ENCODE peak calls at places on chromosomes 11 and 22, in eight cellular contexts. One of them, this sample, is unnamed.

GRCh38 chr11:63770763-63771162 is 2.2 kb upstream of the ZFTA start:
- DNase-seq in esophagus muscularis mucosa: no peak
- DNase-seq in SK-N-SH: no peak
- DNase-seq in Karpas-422: no peak
- DNase-seq in upper lobe of right lung: no peak
- DNase-seq in adipocyte: peak; percentile 45
- DNase-seq in CD8-positive, alpha-beta T cell: no peak
- DNase-seq in esophagus squamous epithelium: no peak
- DNase-seq in this sample: no peak

GRCh38 chr22:36386900-36387663 is 685 bp downstream of the MYH9 start:
- DNase-seq in Karpas-422: peak; percentile 89
- DNase-seq in esophagus squamous epithelium: no peak
- DNase-seq in CD8-positive, alpha-beta T cell: no peak
- DNase-seq in esophagus muscularis mucosa: no peak
- DNase-seq in upper lobe of right lung: peak; percentile 93
- DNase-seq in SK-N-SH: peak; percentile 78
- DNase-seq in adipocyte: peak; percentile 66
- DNase-seq in this sample: no peak

GRCh38 chr22:36660931-36661330 is 42.6 kb downstream of the CACNG2 start:
- DNase-seq in upper lobe of right lung: no peak
- DNase-seq in adipocyte: no peak
- DNase-seq in CD8-positive, alpha-beta T cell: no peak
- DNase-seq in esophagus muscularis mucosa: no peak
- DNase-seq in SK-N-SH: no peak
- DNase-seq in esophagus squamous epithelium: no peak
- DNase-seq in Karpas-422: no peak
- DNase-seq in this sample: no peak

GRCh38 chr11:117535870-117536411 is 208.3 kb downstream of the CEP164 start:
- DNase-seq in Karpas-422: no peak
- DNase-seq in esophagus squamous epithelium: no peak
- DNase-seq in CD8-positive, alpha-beta T cell: no peak
- DNase-seq in SK-N-SH: no peak
- DNase-seq in adipocyte: no peak
- DNase-seq in esophagus muscularis mucosa: no peak
- DNase-seq in upper lobe of right lung: no peak
- DNase-seq in this sample: no peak

GRCh38 chr11:125156346-125156745 is 8.2 kb upstream of the PKNOX2 start:
- DNase-seq in esophagus muscularis mucosa: no peak
- DNase-seq in CD8-positive, alpha-beta T cell: no peak
- DNase-seq in adipocyte: no peak
- DNase-seq in upper lobe of right lung: no peak
- DNase-seq in esophagus squamous epithelium: no peak
- DNase-seq in SK-N-SH: no peak
- DNase-seq in Karpas-422: peak; percentile 7
- DNase-seq in this sample: no peak

GRCh38 chr22:42010778-42011177 is 12.2 kb downstream of the WBP2NL start:
- DNase-seq in esophagus muscularis mucosa: no peak
- DNase-seq in SK-N-SH: no peak
- DNase-seq in CD8-positive, alpha-beta T cell: no peak
- DNase-seq in adipocyte: no peak
- DNase-seq in esophagus squamous epithelium: no peak
- DNase-seq in Karpas-422: no peak
- DNase-seq in upper lobe of right lung: no peak
- DNase-seq in this sample: no peak

GRCh38 chr11:87628161-87628560 is 547.1 kb downstream of the RAB38 start:
- DNase-seq in upper lobe of right lung: no peak
- DNase-seq in SK-N-SH: no peak
- DNase-seq in CD8-positive, alpha-beta T cell: no peak
- DNase-seq in esophagus squamous epithelium: no peak
- DNase-seq in adipocyte: no peak
- DNase-seq in esophagus muscularis mucosa: no peak
- DNase-seq in Karpas-422: no peak
- DNase-seq in this sample: no peak

GRCh38 chr11:7524831-7525230 is 11.0 kb downstream of the PPFIBP2 start:
- DNase-seq in Karpas-422: peak; percentile 70
- DNase-seq in esophagus muscularis mucosa: no peak
- DNase-seq in SK-N-SH: no peak
- DNase-seq in CD8-positive, alpha-beta T cell: no peak
- DNase-seq in adipocyte: no peak
- DNase-seq in upper lobe of right lung: no peak
- DNase-seq in esophagus squamous epithelium: no peak
- DNase-seq in this sample: no peak

GRCh38 chr11:94845622-94846021 is 77.5 kb downstream of the AMOTL1 start:
- DNase-seq in Karpas-422: no peak
- DNase-seq in CD8-positive, alpha-beta T cell: no peak
- DNase-seq in upper lobe of right lung: no peak
- DNase-seq in esophagus squamous epithelium: no peak
- DNase-seq in esophagus muscularis mucosa: no peak
- DNase-seq in SK-N-SH: no peak
- DNase-seq in adipocyte: peak; percentile 28
- DNase-seq in this sample: no peak

GRCh38 chr11:114346709-114347141 is 50.5 kb downstream of the NNMT start:
- DNase-seq in CD8-positive, alpha-beta T cell: no peak
- DNase-seq in adipocyte: no peak
- DNase-seq in esophagus muscularis mucosa: no peak
- DNase-seq in SK-N-SH: no peak
- DNase-seq in upper lobe of right lung: no peak
- DNase-seq in Karpas-422: no peak
- DNase-seq in esophagus squamous epithelium: no peak
- DNase-seq in this sample: no peak

GRCh38 chr11:113176971-113177370 is 137.4 kb upstream of the TTC12 start:
- DNase-seq in SK-N-SH: no peak
- DNase-seq in Karpas-422: no peak
- DNase-seq in esophagus muscularis mucosa: no peak
- DNase-seq in esophagus squamous epithelium: no peak
- DNase-seq in upper lobe of right lung: no peak
- DNase-seq in adipocyte: peak; percentile 71
- DNase-seq in CD8-positive, alpha-beta T cell: no peak
- DNase-seq in this sample: no peak

GRCh38 chr11:86551286-86551685 is 121.1 kb downstream of the ME3 start:
- DNase-seq in CD8-positive, alpha-beta T cell: no peak
- DNase-seq in upper lobe of right lung: no peak
- DNase-seq in esophagus muscularis mucosa: no peak
- DNase-seq in Karpas-422: no peak
- DNase-seq in adipocyte: peak; percentile 75
- DNase-seq in esophagus squamous epithelium: no peak
- DNase-seq in SK-N-SH: no peak
- DNase-seq in this sample: no peak

GRCh38 chr11:129386795-129387390 is 11.2 kb downstream of the BARX2 start:
- DNase-seq in upper lobe of right lung: no peak
- DNase-seq in CD8-positive, alpha-beta T cell: no peak
- DNase-seq in adipocyte: no peak
- DNase-seq in Karpas-422: no peak
- DNase-seq in esophagus muscularis mucosa: no peak
- DNase-seq in esophagus squamous epithelium: no peak
- DNase-seq in SK-N-SH: no peak
- DNase-seq in this sample: no peak
- H3K27me3 ChIP-seq in upper lobe of right lung: peaks cover 18% of the 10 kb centered on the region
- H3K27me3 ChIP-seq in CD8-positive, alpha-beta T cell: no peaks in the 10 kb centered on the region
- H3K27me3 ChIP-seq in adipocyte: peaks cover 61% of the 10 kb centered on the region
- H3K27me3 ChIP-seq in Karpas-422: no peaks in the 10 kb centered on the region
- H3K27me3 ChIP-seq in esophagus muscularis mucosa: peaks cover 65% of the 10 kb centered on the region
- H3K27me3 ChIP-seq in esophagus squamous epithelium: no peaks in the 10 kb centered on the region
- H3K27me3 ChIP-seq in SK-N-SH: peaks cover 44% of the 10 kb centered on the region
- H3K27me3 ChIP-seq in this sample: no peaks in the 10 kb centered on the region

DNA sequence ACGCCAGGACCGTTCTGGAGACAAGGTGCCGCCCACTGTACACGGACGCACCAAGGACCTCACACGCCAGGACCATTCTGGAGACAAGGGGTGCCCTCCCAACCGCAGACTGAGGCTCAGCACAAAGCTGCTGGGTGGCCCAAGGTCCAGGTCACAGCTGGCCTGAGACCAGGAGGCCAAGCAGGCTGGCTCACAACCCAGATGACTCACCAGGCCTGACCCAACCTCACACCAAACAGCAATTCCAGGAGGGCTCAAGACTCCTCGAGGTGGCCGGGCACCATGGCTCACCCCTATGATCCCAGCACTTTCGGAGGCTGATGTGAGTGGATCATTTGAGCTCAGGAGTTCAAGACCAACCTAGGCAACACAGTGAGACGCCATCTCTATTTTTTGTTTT is 14.8 kb downstream of the BRD1 start:
- DNase-seq in upper lobe of right lung: no peak
- DNase-seq in esophagus squamous epithelium: no peak
- DNase-seq in esophagus muscularis mucosa: no peak
- DNase-seq in Karpas-422: no peak
- DNase-seq in CD8-positive, alpha-beta T cell: no peak
- DNase-seq in adipocyte: no peak
- DNase-seq in SK-N-SH: no peak
- DNase-seq in this sample: no peak
- H3K27me3 ChIP-seq in upper lobe of right lung: no peaks in the 10 kb centered on the region
- H3K27me3 ChIP-seq in esophagus squamous epithelium: no peaks in the 10 kb centered on the region
- H3K27me3 ChIP-seq in esophagus muscularis mucosa: no peaks in the 10 kb centered on the region
- H3K27me3 ChIP-seq in Karpas-422: no peaks in the 10 kb centered on the region
- H3K27me3 ChIP-seq in CD8-positive, alpha-beta T cell: no peaks in the 10 kb centered on the region
- H3K27me3 ChIP-seq in adipocyte: no peaks in the 10 kb centered on the region
- H3K27me3 ChIP-seq in SK-N-SH: no peaks in the 10 kb centered on the region
- H3K27me3 ChIP-seq in this sample: no peaks in the 10 kb centered on the region

GRCh38 chr11:10394229-10395100 is 60.6 kb upstream of the AMPD3 start:
- DNase-seq in upper lobe of right lung: no peak
- DNase-seq in esophagus muscularis mucosa: no peak
- DNase-seq in SK-N-SH: peak; percentile 72
- DNase-seq in esophagus squamous epithelium: no peak
- DNase-seq in adipocyte: peak; percentile 70
- DNase-seq in Karpas-422: no peak
- DNase-seq in CD8-positive, alpha-beta T cell: no peak
- DNase-seq in this sample: no peak
- H3K27me3 ChIP-seq in upper lobe of right lung: no peaks in the 10 kb centered on the region
- H3K27me3 ChIP-seq in esophagus muscularis mucosa: no peaks in the 10 kb centered on the region
- H3K27me3 ChIP-seq in SK-N-SH: no peaks in the 10 kb centered on the region
- H3K27me3 ChIP-seq in esophagus squamous epithelium: no peaks in the 10 kb centered on the region
- H3K27me3 ChIP-seq in adipocyte: no peaks in the 10 kb centered on the region
- H3K27me3 ChIP-seq in Karpas-422: no peaks in the 10 kb centered on the region
- H3K27me3 ChIP-seq in CD8-positive, alpha-beta T cell: peaks cover 2% of the 10 kb centered on the region
- H3K27me3 ChIP-seq in this sample: no peaks in the 10 kb centered on the region

GRCh38 chr11:110177057-110177397 is 83.8 kb downstream of the ZC3H12C start:
- DNase-seq in CD8-positive, alpha-beta T cell: no peak
- DNase-seq in esophagus squamous epithelium: no peak
- DNase-seq in Karpas-422: no peak
- DNase-seq in esophagus muscularis mucosa: no peak
- DNase-seq in upper lobe of right lung: no peak
- DNase-seq in adipocyte: no peak
- DNase-seq in SK-N-SH: no peak
- DNase-seq in this sample: no peak
- H3K27me3 ChIP-seq in CD8-positive, alpha-beta T cell: no peaks in the 10 kb centered on the region
- H3K27me3 ChIP-seq in esophagus squamous epithelium: no peaks in the 10 kb centered on the region
- H3K27me3 ChIP-seq in Karpas-422: peaks cover 2% of the 10 kb centered on the region
- H3K27me3 ChIP-seq in esophagus muscularis mucosa: no peaks in the 10 kb centered on the region
- H3K27me3 ChIP-seq in upper lobe of right lung: no peaks in the 10 kb centered on the region
- H3K27me3 ChIP-seq in adipocyte: no peaks in the 10 kb centered on the region
- H3K27me3 ChIP-seq in SK-N-SH: no peaks in the 10 kb centered on the region
- H3K27me3 ChIP-seq in this sample: no peaks in the 10 kb centered on the region

DNA sequence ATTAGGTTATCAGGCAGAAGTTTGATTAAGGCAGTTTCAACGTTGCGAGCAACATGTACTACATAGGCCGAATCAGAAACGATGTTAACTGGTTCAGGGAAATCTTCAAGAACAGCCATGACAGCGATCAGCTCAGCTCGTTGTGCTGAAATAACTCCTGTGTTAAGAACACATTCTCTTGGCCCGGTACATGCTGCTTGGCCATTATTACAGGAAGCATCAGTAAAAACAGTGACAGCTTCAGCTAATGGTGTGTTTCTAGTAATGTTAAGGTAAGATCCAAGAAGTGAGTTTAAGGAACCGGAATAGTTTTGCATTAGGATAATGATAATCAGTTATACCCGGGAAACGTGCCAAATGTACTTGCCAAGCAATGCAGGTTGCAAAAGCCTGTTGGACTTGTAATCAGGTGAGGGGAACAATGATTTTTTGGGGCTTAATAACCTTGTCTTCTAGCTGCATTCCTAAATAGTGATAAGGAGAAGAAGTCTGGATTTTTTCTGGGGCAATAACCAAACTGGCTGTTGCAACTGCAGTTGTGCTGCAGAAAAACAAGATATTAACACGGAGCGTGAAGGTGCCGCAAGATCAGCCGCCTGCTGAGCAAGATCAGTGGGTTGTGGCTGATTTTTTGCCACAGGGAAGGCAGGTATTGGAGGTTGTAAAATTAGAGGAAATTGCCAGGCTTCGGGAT is 14.3 kb downstream of the OR52K1 start:
- DNase-seq in esophagus muscularis mucosa: no peak
- DNase-seq in Karpas-422: no peak
- DNase-seq in upper lobe of right lung: no peak
- DNase-seq in esophagus squamous epithelium: no peak
- DNase-seq in CD8-positive, alpha-beta T cell: no peak
- DNase-seq in SK-N-SH: no peak
- DNase-seq in adipocyte: no peak
- DNase-seq in this sample: no peak
- H3K27me3 ChIP-seq in esophagus muscularis mucosa: no peaks in the 10 kb centered on the region
- H3K27me3 ChIP-seq in Karpas-422: no peaks in the 10 kb centered on the region
- H3K27me3 ChIP-seq in upper lobe of right lung: peaks cover 4% of the 10 kb centered on the region
- H3K27me3 ChIP-seq in esophagus squamous epithelium: no peaks in the 10 kb centered on the region
- H3K27me3 ChIP-seq in CD8-positive, alpha-beta T cell: no peaks in the 10 kb centered on the region
- H3K27me3 ChIP-seq in SK-N-SH: peaks cover 49% of the 10 kb centered on the region
- H3K27me3 ChIP-seq in adipocyte: peaks cover 30% of the 10 kb centered on the region
- H3K27me3 ChIP-seq in this sample: no peaks in the 10 kb centered on the region

DNA sequence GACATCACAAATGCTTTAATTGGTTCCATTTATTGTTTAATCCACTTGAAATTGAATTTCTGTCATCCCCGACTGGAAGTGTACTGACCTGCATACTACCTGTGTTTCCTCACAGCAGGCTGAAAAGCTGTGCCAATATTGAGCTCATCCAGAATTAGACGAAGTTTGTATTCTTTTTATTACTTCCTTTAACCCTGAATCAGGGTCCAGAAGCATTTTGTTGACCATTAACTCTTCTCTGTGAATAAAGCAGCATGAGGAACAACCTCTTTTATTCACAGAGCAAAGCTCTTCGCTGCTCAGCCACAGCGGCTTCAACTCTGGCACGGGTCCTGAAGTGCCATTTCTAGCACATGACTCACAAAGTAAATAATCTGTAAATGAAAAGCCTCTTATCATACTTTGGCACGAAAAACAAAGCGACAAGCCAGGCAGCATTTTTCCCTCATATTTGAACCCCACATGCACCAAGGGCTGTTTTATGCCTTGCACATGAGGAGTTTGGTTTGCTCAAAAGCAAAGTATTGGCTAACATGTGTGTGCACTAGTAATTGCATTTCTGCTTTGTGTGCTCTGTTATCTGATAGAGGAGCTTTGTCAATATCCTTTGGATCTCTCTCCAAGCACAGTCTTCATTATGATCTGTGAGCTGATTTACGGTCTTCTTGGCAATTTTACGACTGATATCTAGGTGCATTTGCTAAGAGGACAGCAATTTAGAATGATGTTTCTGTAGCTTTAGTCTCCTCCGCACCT is 33.0 kb upstream of the APOBEC3A start:
- DNase-seq in SK-N-SH: no peak
- DNase-seq in esophagus muscularis mucosa: no peak
- DNase-seq in adipocyte: peak; percentile 95
- DNase-seq in Karpas-422: no peak
- DNase-seq in esophagus squamous epithelium: no peak
- DNase-seq in CD8-positive, alpha-beta T cell: no peak
- DNase-seq in upper lobe of right lung: peak; percentile 83
- DNase-seq in this sample: no peak
- H3K27me3 ChIP-seq in SK-N-SH: no peaks in the 10 kb centered on the region
- H3K27me3 ChIP-seq in esophagus muscularis mucosa: no peaks in the 10 kb centered on the region
- H3K27me3 ChIP-seq in adipocyte: peaks cover 6% of the 10 kb centered on the region
- H3K27me3 ChIP-seq in Karpas-422: no peaks in the 10 kb centered on the region
- H3K27me3 ChIP-seq in esophagus squamous epithelium: no peaks in the 10 kb centered on the region
- H3K27me3 ChIP-seq in CD8-positive, alpha-beta T cell: no peaks in the 10 kb centered on the region
- H3K27me3 ChIP-seq in upper lobe of right lung: peaks cover 8% of the 10 kb centered on the region
- H3K27me3 ChIP-seq in this sample: peaks cover 2% of the 10 kb centered on the region

GRCh38 chr11:100338144-100338840 is 348.8 kb upstream of the ARHGAP42 start:
- DNase-seq in Karpas-422: no peak
- DNase-seq in CD8-positive, alpha-beta T cell: no peak
- DNase-seq in esophagus muscularis mucosa: no peak
- DNase-seq in esophagus squamous epithelium: no peak
- DNase-seq in adipocyte: no peak
- DNase-seq in upper lobe of right lung: no peak
- DNase-seq in SK-N-SH: no peak
- DNase-seq in this sample: no peak
- H3K27me3 ChIP-seq in Karpas-422: no peaks in the 10 kb centered on the region
- H3K27me3 ChIP-seq in CD8-positive, alpha-beta T cell: no peaks in the 10 kb centered on the region
- H3K27me3 ChIP-seq in esophagus muscularis mucosa: no peaks in the 10 kb centered on the region
- H3K27me3 ChIP-seq in esophagus squamous epithelium: no peaks in the 10 kb centered on the region
- H3K27me3 ChIP-seq in adipocyte: no peaks in the 10 kb centered on the region
- H3K27me3 ChIP-seq in upper lobe of right lung: no peaks in the 10 kb centered on the region
- H3K27me3 ChIP-seq in SK-N-SH: no peaks in the 10 kb centered on the region
- H3K27me3 ChIP-seq in this sample: no peaks in the 10 kb centered on the region